ENCODE peak calls at places on chromosomes 7 and 10, in nine cellular contexts. E, J, M, K, X, Q, B, F and T are unnamed samples.

GRCh38 chr7:6589829-6590644 is at the start of gene INTS15:
- DNase-seq in E (peak; percentile 90), J (peak; percentile 94), M (peak; percentile 85), K (peak; percentile 94), X (peak; percentile 69), Q (peak; percentile 70), B (peak; percentile 77), F (peak; percentile 94), T (peak; percentile 82)

GRCh38 chr7:4751398-4751947 is 23.9 kb upstream of the AP5Z1 start:
- DNase-seq in E (no peak), J (no peak), M (no peak), K (no peak), X (no peak), Q (no peak), B (no peak), F (no peak), T (no peak)

GRCh38 chr10:32366111-32366510 is 19.2 kb upstream of the EPC1 start:
- DNase-seq in E (no peak), J (no peak), M (no peak), K (no peak), X (no peak), Q (no peak), B (no peak), F (no peak), T (no peak)

GRCh38 chr10:116521424-116522305 is 24.1 kb upstream of the PNLIP start:
- DNase-seq in E (peak; percentile 47), J (peak; percentile 54), M (peak; percentile 25), K (peak; percentile 68), X (peak; percentile 62), Q (peak; percentile 32), B (peak; percentile 52), F (peak; percentile 58), T (peak; percentile 58)

GRCh38 chr10:5741276-5741675 is 56.6 kb downstream of the TASOR2 start:
- DNase-seq in E (no peak), J (no peak), M (no peak), K (no peak), X (no peak), Q (no peak), B (no peak), F (no peak), T (no peak)

GRCh38 chr10:124614003-124614659 is 130.0 kb downstream of the FAM53B start:
- DNase-seq in E (peak; percentile 82), J (no peak), M (no peak), K (no peak), X (no peak), Q (no peak), B (no peak), F (peak; percentile 75), T (peak; percentile 67)

GRCh38 chr7:883029-884021 is 7.0 kb downstream of the GET4 start:
- DNase-seq in E (no peak), J (no peak), M (no peak), K (peak; percentile 35), X (no peak), Q (no peak), B (no peak), F (no peak), T (no peak)

GRCh38 chr7:106568680-106569499 is 92.1 kb downstream of the CCDC71L start:
- DNase-seq in E (peak; percentile 22), J (no peak), M (peak; percentile 87), K (peak; percentile 94), X (peak; percentile 52), Q (no peak), B (peak; percentile 85), F (no peak), T (peak; percentile 18)

GRCh38 chr10:77541247-77541646 is 96.4 kb downstream of the KCNMA1 start:
- DNase-seq in E (no peak), J (no peak), M (no peak), K (no peak), X (no peak), Q (no peak), B (no peak), F (no peak), T (no peak)

GRCh38 chr10:28939352-28940157 is 262.2 kb downstream of the BAMBI start:
- DNase-seq in E (no peak), J (peak; percentile 97), M (peak; percentile 23), K (no peak), X (no peak), Q (no peak), B (peak; percentile 66), F (no peak), T (peak; percentile 4)

DNA sequence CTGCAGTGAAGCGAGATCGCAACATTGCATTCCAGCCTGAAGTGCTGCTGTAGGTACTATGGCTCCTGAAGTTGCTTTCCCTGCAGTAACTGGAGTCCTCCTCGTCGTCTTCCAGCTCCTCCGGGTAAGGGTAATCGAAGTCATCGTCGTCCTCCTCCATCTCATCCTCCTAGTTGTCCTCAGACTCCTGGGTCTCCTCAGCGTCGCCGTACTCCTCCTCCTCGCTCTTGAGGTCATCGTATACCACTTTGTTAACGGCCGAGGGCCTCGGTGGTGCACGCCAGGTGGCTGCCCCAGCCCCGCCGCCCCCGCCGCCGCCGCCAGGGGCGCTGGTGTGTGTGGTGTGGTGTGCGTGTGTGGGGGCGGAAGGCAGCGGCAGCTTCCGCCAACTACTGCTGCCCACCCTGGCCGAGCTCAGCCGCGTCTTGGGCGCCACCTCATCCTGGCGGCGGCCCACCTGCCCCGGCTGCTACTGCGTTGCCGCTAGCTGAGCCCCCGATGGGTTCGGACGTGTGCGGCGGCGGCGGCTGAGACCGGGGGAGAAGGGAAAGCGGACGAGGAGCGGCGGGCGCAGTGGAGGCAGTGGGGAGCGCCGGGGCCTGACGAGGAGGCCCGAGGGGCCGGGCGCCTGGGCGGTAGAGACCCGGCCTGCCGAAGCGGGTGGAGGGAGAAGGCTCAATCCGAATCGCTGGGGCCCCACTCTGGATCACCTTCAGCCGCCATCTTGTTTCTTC is 11.8 kb upstream of the ACBD5 start:
- DNase-seq in E (peak; percentile 92), J (peak; percentile 57), M (no peak), K (peak; percentile 70), X (no peak), Q (peak; percentile 65), B (peak; percentile 27), F (peak; percentile 86), T (peak; percentile 88)
- TF ChIP-seq CTCF in E (peak; percentile 59), J (peak; percentile 51), M (no peak), K (peak; percentile 12), X (no peak), Q (peak; percentile 14), B (no peak), F (peak; percentile 30), T (peak; percentile 89)

DNA sequence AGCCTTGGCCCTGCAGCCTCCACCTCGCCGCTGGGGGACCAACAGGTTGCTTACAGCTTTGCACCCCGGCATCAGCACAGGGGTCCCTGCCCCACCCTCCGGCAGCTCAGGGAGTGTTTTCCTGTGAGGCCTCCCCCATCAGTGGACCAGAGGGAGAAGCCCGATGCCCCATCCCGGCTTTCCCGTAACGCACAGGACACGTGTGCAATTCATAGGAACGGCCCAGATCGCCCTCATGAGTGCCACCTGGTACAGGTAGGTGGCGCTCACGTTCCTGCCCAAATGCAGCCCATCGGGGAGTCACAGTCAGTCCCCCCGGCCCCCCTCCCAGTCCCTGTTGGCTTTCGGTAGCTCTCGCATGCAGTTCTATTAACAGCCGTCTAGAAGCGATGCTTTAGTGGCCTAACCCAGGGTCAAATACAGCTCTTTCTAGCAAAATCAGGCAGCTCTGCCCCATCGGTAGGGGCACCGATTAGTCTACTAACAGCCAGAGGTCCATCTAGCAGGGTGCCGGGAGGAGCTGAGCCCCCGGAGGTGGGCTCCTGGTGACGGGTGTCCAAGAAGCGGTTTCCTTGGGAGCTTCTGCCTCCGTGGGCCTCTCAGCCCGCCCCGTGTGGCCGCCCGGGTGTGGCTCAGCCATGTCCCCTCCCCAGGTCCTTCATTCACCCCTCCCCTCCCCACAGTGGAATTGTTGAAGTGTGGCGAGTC is 48.4 kb upstream of the GTF2IRD1 start:
- DNase-seq in E (no peak), J (peak; percentile 84), M (peak; percentile 64), K (peak; percentile 26), X (no peak), Q (no peak), B (no peak), F (no peak), T (peak; percentile 29)
- TF ChIP-seq CTCF in E (peak; percentile 28), J (peak; percentile 80), M (peak; percentile 79), K (peak; percentile 33), X (peak; percentile 71), Q (peak; percentile 15), B (peak; percentile 26), F (peak; percentile 14), T (peak; percentile 33)

GRCh38 chr10:101355307-101355706 is 1.3 kb downstream of the BTRC start:
- DNase-seq in E (no peak), J (no peak), M (no peak), K (no peak), X (no peak), Q (no peak), B (no peak), F (no peak), T (no peak)

GRCh38 chr10:101351477-101351876 is 2.5 kb upstream of the BTRC start:
- DNase-seq in E (no peak), J (no peak), M (no peak), K (no peak), X (no peak), Q (no peak), B (no peak), F (no peak), T (no peak)

GRCh38 chr10:101356132-101356531 is 2.2 kb downstream of the BTRC start:
- DNase-seq in E (no peak), J (no peak), M (no peak), K (no peak), X (no peak), Q (no peak), B (no peak), F (no peak), T (no peak)

GRCh38 chr10:101354584-101355070 is 662 bp downstream of the BTRC start:
- DNase-seq in E (no peak), J (no peak), M (no peak), K (no peak), X (no peak), Q (no peak), B (no peak), F (no peak), T (no peak)

DNA sequence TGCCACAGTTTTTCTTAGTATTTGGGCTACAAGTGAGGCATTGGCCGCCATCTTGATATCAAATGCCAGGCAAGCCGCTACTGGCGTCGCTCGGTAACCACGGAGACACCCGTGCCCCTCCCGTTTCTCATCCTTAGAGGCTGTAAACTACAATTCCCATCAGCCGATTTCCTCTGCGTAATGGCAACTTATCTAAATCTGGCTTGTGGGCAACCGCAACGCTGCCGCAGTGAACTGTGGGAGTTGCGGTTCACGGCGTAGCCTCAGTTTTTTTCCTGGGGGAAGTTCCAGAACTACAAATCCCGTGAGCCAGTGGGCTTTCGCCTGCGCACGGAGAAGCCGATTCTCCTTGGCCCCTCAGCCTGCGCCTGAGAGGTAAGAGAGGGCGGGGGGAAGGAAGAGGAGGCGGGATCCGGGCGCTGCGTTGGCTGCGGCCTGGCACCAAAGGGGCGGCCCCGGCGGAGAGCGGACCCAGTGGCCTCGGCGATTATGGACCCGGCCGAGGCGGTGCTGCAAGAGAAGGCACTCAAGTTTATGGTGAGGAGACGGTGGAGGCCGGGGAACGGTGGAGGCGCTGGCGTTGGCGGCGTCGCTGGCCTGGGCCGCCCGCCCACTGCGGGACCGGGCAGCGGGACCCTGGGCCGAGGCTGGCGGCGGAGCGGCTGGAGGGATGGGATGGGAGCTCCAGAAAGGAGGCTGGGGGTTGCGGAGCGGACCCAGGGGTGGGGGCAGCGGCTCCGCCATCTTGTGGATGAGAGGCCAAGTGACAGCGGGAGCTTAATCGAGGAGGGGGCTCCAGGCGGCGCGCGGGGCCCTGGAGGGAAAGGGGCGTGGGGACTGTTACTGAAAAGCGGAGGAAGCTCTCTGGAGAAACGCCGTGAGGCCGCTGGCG is at the start of gene BTRC:
- DNase-seq in E (peak; percentile 99), J (peak; percentile 99), M (peak; percentile 95), K (peak; percentile 100), X (peak; percentile 100), Q (peak; percentile 100), B (peak; percentile 99), F (peak; percentile 94), T (peak; percentile 97)
- TF ChIP-seq CTCF in E (no peak), J (peak; percentile 10), M (peak; percentile 6), K (peak; percentile 6), X (no peak), Q (no peak), B (no peak), F (no peak), T (no peak)

GRCh38 chr10:15344876-15345285 is 26.2 kb downstream of the FAM171A1 start:
- DNase-seq in E (no peak), J (peak; percentile 33), M (no peak), K (peak; percentile 59), X (no peak), Q (peak; percentile 86), B (peak; percentile 85), F (no peak), T (no peak)
- TF ChIP-seq CTCF in E (no peak), J (no peak), M (no peak), K (no peak), X (no peak), Q (no peak), B (no peak), F (no peak), T (no peak)